ENCODE peak calls at places on chromosomes 5 and 9, in eight cellular contexts. P is mammary epithelial cell, Z is tibial nerve, F is prostate gland, W is bronchial epithelial cell, Q is right lobe of liver, A is fibroblast of lung, S is neuronal stem cell. K is an unnamed sample.

GRCh38 chr9:134455951-134456739 is 129.9 kb downstream of the RXRA start:
- DNase-seq in A (peak; percentile 99), P (peak; percentile 73), F (peak; percentile 58), S (no peak), W (peak; percentile 81), Q (peak; percentile 82), Z (peak; percentile 87), K (peak; percentile 87)

GRCh38 chr9:109117856-109118801 is 1.6 kb downstream of the TMEM245 start:
- DNase-seq in A (peak; percentile 87), S (no peak), F (no peak), Z (no peak), P (peak; percentile 79), Q (peak; percentile 74), W (peak; percentile 87), K (no peak)

GRCh38 chr9:116377179-116377790 is 223.7 kb downstream of the PAPPA start:
- DNase-seq in A (peak; percentile 83), S (no peak), Q (no peak), Z (no peak), W (peak; percentile 91), P (peak; percentile 76), F (no peak), K (no peak)

GRCh38 chr5:59588922-59589321 is 304.6 kb downstream of the PDE4D start:
- DNase-seq in Z (no peak), P (peak; percentile 64), Q (no peak), W (peak; percentile 80), F (no peak), S (no peak), A (peak; percentile 83), K (no peak)

GRCh38 chr5:34639852-34640626 is 16.1 kb upstream of the RAI14 start:
- DNase-seq in P (no peak), F (no peak), S (no peak), W (no peak), Q (no peak), Z (no peak), A (peak; percentile 91), K (no peak)

GRCh38 chr5:138029944-138030343 is 2.9 kb downstream of the FAM13B start:
- DNase-seq in S (no peak), P (no peak), W (no peak), A (no peak), Q (no peak), Z (no peak), F (no peak), K (no peak)

GRCh38 chr5:102975457-102976182 is 144.3 kb downstream of the GIN1 start:
- DNase-seq in P (peak; percentile 8), F (no peak), A (peak; percentile 67), S (no peak), W (peak; percentile 26), Z (no peak), Q (no peak), K (no peak)

GRCh38 chr5:5929231-5929630 is 449.1 kb downstream of the MED10 start:
- DNase-seq in W (no peak), F (no peak), Z (no peak), A (no peak), S (no peak), Q (no peak), P (no peak), K (no peak)

GRCh38 chr5:87347272-87347671 is 65.5 kb downstream of the CCNH start:
- DNase-seq in F (no peak), Q (no peak), S (no peak), A (peak; percentile 59), Z (no peak), W (no peak), P (no peak), K (no peak)

GRCh38 chr5:2732850-2733249 is 18.6 kb downstream of the IRX2 start:
- DNase-seq in W (no peak), Q (no peak), Z (no peak), S (no peak), A (no peak), F (no peak), P (no peak), K (no peak)

GRCh38 chr5:160970605-160971191 is 118.7 kb upstream of the ATP10B start:
- DNase-seq in S (no peak), Q (no peak), W (peak; percentile 55), P (peak; percentile 24), Z (no peak), F (no peak), A (no peak), K (no peak)

GRCh38 chr5:150644496-150644895 is 4.0 kb downstream of the SYNPO start:
- DNase-seq in P (no peak), F (no peak), A (no peak), Z (no peak), W (no peak), S (no peak), Q (peak; percentile 26), K (peak; percentile 30)

GRCh38 chr5:11563822-11564221 is 340.4 kb downstream of the CTNND2 start:
- DNase-seq in A (no peak), P (no peak), S (no peak), W (no peak), Z (no peak), F (no peak), Q (no peak), K (no peak)

GRCh38 chr9:126203313-126203712 is 123.3 kb upstream of the MVB12B start:
- DNase-seq in W (no peak), Z (no peak), F (no peak), P (no peak), Q (no peak), S (no peak), A (no peak), K (no peak)

GRCh38 chr5:103624035-103624461 is 61.5 kb upstream of the NUDT12 start:
- DNase-seq in P (peak; percentile 12), A (peak; percentile 74), S (no peak), W (peak; percentile 73), F (no peak), Z (no peak), Q (no peak), K (no peak)

GRCh38 chr5:5183933-5184332 is 43.8 kb downstream of the ADAMTS16 start:
- DNase-seq in A (no peak), P (no peak), F (no peak), Q (no peak), Z (no peak), W (no peak), S (no peak), K (no peak)

GRCh38 chr9:105873851-105874250 is 179.5 kb downstream of the TMEM38B start:
- DNase-seq in A (no peak), P (no peak), W (no peak), F (no peak), Z (no peak), S (no peak), Q (no peak), K (no peak)

GRCh38 chr9:20252778-20253177 is 369.5 kb downstream of the MLLT3 start:
- DNase-seq in Q (no peak), F (no peak), S (peak; percentile 12), Z (no peak), A (no peak), P (no peak), W (no peak), K (no peak)

GRCh38 chr9:135075234-135076142 is 12.0 kb upstream of the OLFM1 start:
- DNase-seq in A (peak; percentile 15), Q (no peak), P (peak; percentile 9), Z (peak; percentile 40), F (peak; percentile 60), S (no peak), W (no peak), K (peak; percentile 85)

GRCh38 chr9:122406264-122406890 is 35.6 kb downstream of the PTGS1 start:
- DNase-seq in Z (no peak), A (no peak), Q (no peak), P (no peak), W (no peak), F (no peak), S (no peak), K (no peak)

GRCh38 chr5:161410640-161411039 is 135.9 kb downstream of the GABRB2 start:
- DNase-seq in A (no peak), F (no peak), Q (no peak), P (no peak), W (no peak), Z (no peak), S (no peak), K (no peak)

GRCh38 chr9:138010861-138011260 is 133.3 kb downstream of the CACNA1B start:
- DNase-seq in F (no peak), P (no peak), Q (no peak), W (no peak), A (no peak), S (no peak), Z (no peak), K (peak; percentile 32)

GRCh38 chr9:94846739-94847138 is 120.2 kb downstream of the AOPEP start:
- DNase-seq in A (no peak), Z (no peak), W (no peak), S (no peak), F (no peak), P (no peak), Q (no peak), K (no peak)

GRCh38 chr5:176507911-176508310 is 29.3 kb downstream of the RNF44 start:
- DNase-seq in Z (no peak), W (no peak), Q (no peak), A (no peak), S (no peak), P (no peak), F (no peak), K (no peak)
- H3K36me3 ChIP-seq in Z (peaks cover 68% of the 10 kb centered on the region), W (peaks cover 3% of the 10 kb centered on the region), Q (peaks cover 13% of the 10 kb centered on the region), A (peaks cover 2% of the 10 kb centered on the region), S (peaks cover 75% of the 10 kb centered on the region), P (peaks cover 20% of the 10 kb centered on the region), F (no peaks in the 10 kb centered on the region), K (peaks cover 68% of the 10 kb centered on the region)

GRCh38 chr9:136341042-136341655 is 13.8 kb downstream of the GPSM1 start:
- DNase-seq in F (no peak), W (no peak), P (no peak), A (no peak), S (no peak), Z (no peak), Q (no peak), K (no peak)

GRCh38 chr9:136340356-136341041 is 13.2 kb downstream of the GPSM1 start:
- DNase-seq in F (no peak), A (no peak), P (no peak), S (no peak), Z (no peak), Q (no peak), W (no peak), K (no peak)

GRCh38 chr9:136338511-136338910 is 11.2 kb downstream of the GPSM1 start:
- DNase-seq in A (no peak), P (no peak), S (no peak), W (no peak), F (no peak), Q (no peak), Z (no peak), K (no peak)

GRCh38 chr9:136339173-136339957 is 12.0 kb downstream of the GPSM1 start:
- DNase-seq in Z (peak; percentile 48), F (peak; percentile 51), P (peak; percentile 38), A (peak; percentile 47), Q (peak; percentile 85), W (peak; percentile 36), S (peak; percentile 68), K (peak; percentile 95)

GRCh38 chr9:136339958-136340310 is 12.6 kb downstream of the GPSM1 start:
- DNase-seq in F (no peak), W (no peak), A (no peak), Q (no peak), Z (no peak), S (no peak), P (no peak), K (no peak)
- H3K36me3 ChIP-seq in F (no peaks in the 10 kb centered on the region), W (peaks cover 1% of the 10 kb centered on the region), A (peaks cover 55% of the 10 kb centered on the region), Q (no peaks in the 10 kb centered on the region), Z (peaks cover 58% of the 10 kb centered on the region), S (peaks cover 75% of the 10 kb centered on the region), P (no peaks in the 10 kb centered on the region), K (peaks cover 24% of the 10 kb centered on the region)

GRCh38 chr5:57221049-57221568 is 47.2 kb downstream of the GPBP1 start:
- DNase-seq in W (peak; percentile 68), P (peak; percentile 37), S (peak; percentile 59), F (peak; percentile 38), A (peak; percentile 32), Z (no peak), Q (no peak), K (no peak)
- H3K36me3 ChIP-seq in W (no peaks in the 10 kb centered on the region), P (peaks cover 13% of the 10 kb centered on the region), S (peaks cover 60% of the 10 kb centered on the region), F (no peaks in the 10 kb centered on the region), A (no peaks in the 10 kb centered on the region), Z (peaks cover 6% of the 10 kb centered on the region), Q (no peaks in the 10 kb centered on the region), K (no peaks in the 10 kb centered on the region)

GRCh38 chr5:175895215-175895614 is 23.8 kb downstream of the CPLX2 start:
- DNase-seq in Z (no peak), S (no peak), W (no peak), Q (no peak), F (no peak), P (no peak), A (no peak), K (no peak)
- H3K36me3 ChIP-seq in Z (no peaks in the 10 kb centered on the region), S (no peaks in the 10 kb centered on the region), W (no peaks in the 10 kb centered on the region), Q (no peaks in the 10 kb centered on the region), F (no peaks in the 10 kb centered on the region), P (no peaks in the 10 kb centered on the region), A (no peaks in the 10 kb centered on the region), K (no peaks in the 10 kb centered on the region)